ENCODE peak calls at places on chromosomes 1 and 21, in eight cellular contexts. Q is GM06990, X is brain microvascular endothelial cell, N is heart left ventricle, T is esophagus muscularis mucosa, J is lower lobe of right lung, O is BJ, V is Caco-2. Z is an unnamed sample.

GRCh38 chr1:239893127-239893731 is 198.5 kb upstream of the FMN2 start:
- DNase-seq in V (no peak), N (no peak), X (no peak), J (no peak), T (peak; percentile 34), O (no peak), Q (no peak), Z (peak; percentile 31)

GRCh38 chr1:41631971-41632370 is 147.5 kb upstream of the EDN2 start:
- DNase-seq in N (no peak), V (no peak), Q (no peak), J (no peak), T (no peak), O (no peak), X (peak; percentile 74), Z (no peak)

GRCh38 chr1:15691434-15692032 is 7.4 kb downstream of the PLEKHM2 start:
- DNase-seq in O (no peak), Q (no peak), J (no peak), X (no peak), T (no peak), N (peak; percentile 76), V (no peak), Z (no peak)

GRCh38 chr21:42631142-42631541 is 22.3 kb upstream of the PDE9A start:
- DNase-seq in N (peak; percentile 1), X (no peak), O (no peak), Q (no peak), T (no peak), V (no peak), J (peak; percentile 10), Z (no peak)

GRCh38 chr21:45226540-45227326 is 61.0 kb downstream of the POFUT2 start:
- DNase-seq in Q (no peak), O (no peak), V (no peak), T (no peak), N (no peak), J (no peak), X (no peak), Z (no peak)

GRCh38 chr1:209755926-209756607 is at the start of gene TRAF3IP3:
- DNase-seq in N (no peak), Q (peak; percentile 69), O (no peak), J (peak; percentile 61), V (no peak), T (no peak), X (no peak), Z (no peak)

GRCh38 chr1:224500802-224501201 is 66.2 kb upstream of the WDR26 start:
- DNase-seq in T (no peak), X (no peak), J (no peak), V (no peak), N (no peak), O (no peak), Q (no peak), Z (no peak)

GRCh38 chr1:114323959-114324825 is 170.5 kb upstream of the SYT6 start:
- DNase-seq in Q (no peak), X (no peak), O (no peak), J (no peak), T (peak; percentile 77), V (no peak), N (no peak), Z (no peak)

GRCh38 chr1:207745285-207745684 is 6.6 kb upstream of the CD46 start:
- DNase-seq in J (no peak), Q (no peak), T (no peak), O (no peak), N (no peak), X (no peak), V (no peak), Z (no peak)

GRCh38 chr1:165841582-165842362 is 14.4 kb downstream of the UCK2 start:
- DNase-seq in O (no peak), X (peak; percentile 49), T (no peak), Q (no peak), N (no peak), V (no peak), J (no peak), Z (no peak)

GRCh38 chr1:26041401-26041800 is 4.5 kb downstream of the SLC30A2 start:
- DNase-seq in X (no peak), N (no peak), V (no peak), O (no peak), T (no peak), Q (no peak), J (no peak), Z (no peak)

GRCh38 chr1:174116042-174116441 is 43.3 kb upstream of the RABGAP1L start:
- DNase-seq in T (no peak), V (no peak), X (no peak), Q (no peak), N (no peak), J (no peak), O (no peak), Z (no peak)

GRCh38 chr21:42010507-42011493 is 640 bp upstream of the ZBTB21 start:
- DNase-seq in T (peak; percentile 89), N (no peak), Q (no peak), X (no peak), V (peak; percentile 60), J (peak; percentile 77), O (no peak), Z (no peak)

GRCh38 chr1:175192630-175193338 is at the start of gene KIAA0040:
- DNase-seq in T (peak; percentile 95), Q (peak; percentile 73), O (no peak), X (no peak), J (peak; percentile 86), N (peak; percentile 86), V (peak; percentile 79), Z (no peak)

GRCh38 chr1:161073474-161074121 is 3.9 kb upstream of the ARHGAP30 start:
- DNase-seq in Q (no peak), O (no peak), T (no peak), V (no peak), N (no peak), J (no peak), X (no peak), Z (no peak)

GRCh38 chr1:240860023-240860422 is 248.1 kb upstream of the GREM2 start:
- DNase-seq in V (no peak), T (no peak), X (no peak), Q (no peak), J (no peak), N (no peak), O (no peak), Z (no peak)

GRCh38 chr1:111731956-111732355 is 7.2 kb downstream of the INKA2 start:
- DNase-seq in N (no peak), O (no peak), T (no peak), V (no peak), Q (no peak), J (no peak), X (no peak), Z (no peak)

GRCh38 chr1:111732718-111733117 is 6.5 kb downstream of the INKA2 start:
- DNase-seq in O (no peak), T (no peak), J (no peak), Q (no peak), V (no peak), X (no peak), N (no peak), Z (no peak)

GRCh38 chr1:111734426-111734825 is 4.8 kb downstream of the INKA2 start:
- DNase-seq in T (no peak), N (no peak), V (no peak), Q (no peak), O (no peak), J (no peak), X (no peak), Z (no peak)

GRCh38 chr1:111733996-111734369 is 5.2 kb downstream of the INKA2 start:
- DNase-seq in X (no peak), J (no peak), T (no peak), O (no peak), Q (no peak), N (no peak), V (no peak), Z (no peak)

DNA sequence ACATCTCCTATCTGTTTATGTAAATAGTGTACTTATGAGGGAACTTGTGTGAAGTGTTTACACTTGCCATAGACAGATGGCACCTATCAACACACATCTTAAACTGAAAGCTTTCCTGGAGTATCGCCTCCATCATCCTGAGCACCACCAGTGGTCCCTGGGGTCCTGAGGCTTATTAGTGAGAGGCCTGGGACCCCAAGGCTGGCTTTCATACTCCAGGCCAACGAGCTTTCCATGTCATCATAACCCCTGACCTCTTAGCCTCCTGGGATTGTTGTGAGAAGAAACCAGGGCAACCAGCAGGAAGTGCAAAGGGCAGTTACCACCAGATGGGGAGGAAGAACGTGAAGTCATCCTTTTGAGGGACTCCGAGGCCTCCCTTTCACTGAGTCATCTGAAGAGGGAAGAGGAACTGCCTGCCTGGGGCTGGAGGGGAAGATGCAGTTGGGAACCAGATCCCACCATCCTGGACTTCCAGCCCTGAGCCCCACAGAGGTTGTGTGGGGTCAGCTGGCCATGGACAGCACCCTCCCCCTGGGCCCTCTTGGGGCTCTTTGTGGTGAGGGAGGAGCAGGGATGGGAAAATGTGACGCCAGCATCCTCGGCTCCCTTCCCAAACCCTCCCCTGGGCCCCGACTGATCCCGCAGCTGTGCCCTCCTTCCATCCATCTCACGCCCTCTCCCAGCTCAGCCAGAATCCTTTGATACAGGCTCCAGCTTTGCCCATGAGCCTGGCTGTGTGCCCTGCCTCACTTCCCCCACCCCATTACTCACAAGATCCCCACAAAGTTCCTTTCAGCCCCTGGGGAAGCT is 5.8 kb downstream of the INKA2 start:
- DNase-seq in O (no peak), N (peak; percentile 81), Q (no peak), V (peak; percentile 25), X (peak; percentile 76), J (peak; percentile 70), T (no peak), Z (no peak)
- TF ChIP-seq CTCF in O (no peak), N (no peak), Q (no peak), V (no peak), X (no peak), J (no peak), T (no peak), Z (no peak)

DNA sequence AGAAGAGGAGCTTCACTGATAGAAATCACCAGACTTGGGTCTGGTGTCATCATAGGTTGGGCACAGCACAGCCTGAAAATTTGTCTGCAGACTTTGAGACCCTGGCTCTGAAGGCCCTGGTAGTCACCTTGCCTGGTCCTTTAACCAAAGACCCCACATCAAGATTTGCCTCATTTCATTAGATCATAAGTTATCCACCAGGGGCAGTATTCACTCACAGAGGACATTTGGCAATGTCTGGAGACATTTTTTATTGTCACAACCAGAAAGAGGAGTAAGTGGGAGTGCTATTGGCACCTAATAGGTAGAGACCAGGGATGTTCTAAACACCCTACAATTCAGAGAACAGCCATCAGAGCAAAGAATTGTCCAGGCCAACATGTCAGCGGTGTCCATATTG is 22.1 kb upstream of the PAX7 start:
- DNase-seq in J (no peak), T (no peak), O (no peak), X (no peak), V (no peak), Q (no peak), N (no peak), Z (no peak)
- TF ChIP-seq CTCF in J (no peak), T (no peak), O (no peak), X (no peak), V (peak; percentile 9), Q (no peak), N (no peak), Z (no peak)

GRCh38 chr1:184340984-184341383 is 45.8 kb upstream of the C1orf21 start:
- DNase-seq in Q (no peak), N (no peak), J (no peak), X (peak; percentile 4), O (no peak), T (no peak), V (no peak), Z (no peak)
- TF ChIP-seq CTCF in Q (peak; percentile 31), N (no peak), J (no peak), X (peak; percentile 51), O (peak; percentile 22), T (peak; percentile 16), V (no peak), Z (peak; percentile 13)

DNA sequence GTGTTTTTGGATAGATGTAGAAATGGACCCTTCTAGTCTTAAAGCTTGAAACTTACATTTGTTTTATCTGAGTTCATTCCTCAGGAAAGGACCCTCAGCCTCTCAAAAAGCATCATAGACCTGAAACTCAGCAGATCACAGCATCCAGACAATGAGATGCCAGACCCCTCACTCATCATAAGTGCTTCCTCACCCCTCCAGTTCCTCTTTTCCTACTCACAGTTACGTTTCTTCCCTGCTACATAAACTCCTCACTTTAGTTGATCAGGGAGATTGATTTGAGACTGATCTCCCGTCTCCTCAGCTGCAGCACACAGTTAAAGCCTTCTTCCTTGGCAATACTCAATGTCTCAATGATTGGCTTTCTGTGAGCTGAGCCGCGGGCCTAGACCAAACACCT is 282.0 kb downstream of the FAM72C start:
- DNase-seq in V (no peak), Q (no peak), T (no peak), J (no peak), X (no peak), O (no peak), N (no peak), Z (no peak)
- TF ChIP-seq CTCF in V (no peak), Q (no peak), T (no peak), J (no peak), X (no peak), O (no peak), N (no peak), Z (no peak)